ENCODE peak calls at places on chromosome 22, in eight cellular contexts. Z, I, L, O, E, H, X and V are unnamed samples. For H3K4me1, the result is how much of the 10 kb centered on the place peaks cover.

GRCh38 chr22:38927033-38927789 is 30.2 kb upstream of the APOBEC3A start:
- DNase-seq in X (peak), L (peak), Z (peak), H (peak), E (peak), O (peak), I (peak), V (peak)

GRCh38 chr22:26535499-26535898 is 23.2 kb upstream of the TFIP11 start:
- DNase-seq in X (no peak), O (no peak), I (no peak), L (no peak), H (no peak), Z (no peak), E (no peak), V (no peak)

GRCh38 chr22:21865041-21865440 is 2.4 kb downstream of the MAPK1 start:
- DNase-seq in H (no peak), Z (no peak), L (peak), O (peak), X (no peak), E (peak), I (peak), V (no peak)

GRCh38 chr22:32991353-32992115 is 66.6 kb downstream of the SYN3 start:
- DNase-seq in X (no peak), H (no peak), O (no peak), I (peak), E (no peak), L (no peak), Z (no peak), V (no peak)

GRCh38 chr22:39276461-39277134 is 31.8 kb upstream of the PDGFB start:
- DNase-seq in L (no peak), O (no peak), I (no peak), Z (no peak), H (no peak), X (no peak), E (no peak), V (no peak)

GRCh38 chr22:42229455-42230149 is 40.9 kb downstream of the TCF20 start:
- DNase-seq in H (no peak), L (no peak), X (no peak), E (peak), Z (no peak), I (peak), O (peak), V (no peak)

GRCh38 chr22:27975381-27976013 is 56.4 kb upstream of the PITPNB start:
- DNase-seq in H (no peak), L (no peak), E (peak), I (peak), O (peak), X (no peak), Z (no peak), V (no peak)

GRCh38 chr22:22787805-22788459 is 99.7 kb upstream of the IGLL5 start:
- DNase-seq in X (peak), E (peak), H (peak), Z (peak), O (no peak), I (peak), L (peak), V (peak)

GRCh38 chr22:45227645-45228400 is 12.9 kb downstream of the KIAA0930 start:
- DNase-seq in L (no peak), X (peak), Z (no peak), I (no peak), H (peak), E (no peak), O (no peak), V (peak)

GRCh38 chr22:33605686-33606085 is 314.6 kb downstream of the LARGE1 start:
- DNase-seq in I (no peak), E (no peak), O (no peak), L (no peak), H (no peak), X (no peak), Z (no peak), V (peak)

GRCh38 chr22:31349960-31350359 is 3.8 kb upstream of the PATZ1 start:
- DNase-seq in L (no peak), I (no peak), Z (no peak), X (no peak), O (no peak), E (no peak), H (no peak), V (no peak)

GRCh38 chr22:50700387-50701075 is 27.9 kb downstream of the SHANK3 start:
- DNase-seq in H (peak), I (no peak), E (no peak), Z (peak), L (no peak), X (no peak), O (peak), V (no peak)

GRCh38 chr22:39176067-39176621 is 23.7 kb upstream of the CBX7 start:
- DNase-seq in H (peak), O (peak), I (peak), L (no peak), X (peak), E (peak), Z (peak), V (peak)

GRCh38 chr22:38697055-38697980 is 3.4 kb downstream of the JOSD1 start:
- DNase-seq in E (peak), Z (no peak), O (peak), I (peak), L (peak), H (no peak), X (no peak), V (peak)

GRCh38 chr22:41308054-41308453 is 6.7 kb downstream of the ZC3H7B start:
- DNase-seq in X (no peak), I (peak), O (no peak), L (no peak), Z (no peak), H (no peak), E (peak), V (no peak)

GRCh38 chr22:44640618-44641155 is 61.3 kb upstream of the PRR5 start:
- DNase-seq in H (no peak), I (no peak), E (no peak), O (no peak), L (no peak), Z (peak), X (no peak), V (no peak)

GRCh38 chr22:38798496-38798895 is 4.6 kb upstream of the DNAL4 start:
- DNase-seq in I (no peak), H (no peak), X (no peak), L (no peak), E (no peak), Z (no peak), O (no peak), V (no peak)

GRCh38 chr22:33476716-33477115 is 418.5 kb upstream of the SYN3 start:
- DNase-seq in X (no peak), I (peak), H (peak), Z (no peak), L (no peak), O (peak), E (peak), V (no peak)

GRCh38 chr22:42065408-42066132 is 5.0 kb downstream of the NAGA start:
- DNase-seq in Z (peak), L (peak), H (peak), E (no peak), O (no peak), I (no peak), X (peak), V (no peak)

GRCh38 chr22:32788884-32789624 is 12.5 kb upstream of the TIMP3 start:
- DNase-seq in L (no peak), H (no peak), I (peak), X (no peak), O (peak), E (peak), Z (no peak), V (no peak)

GRCh38 chr22:43980579-43980978 is 25.3 kb downstream of the SAMM50 start:
- DNase-seq in O (no peak), Z (no peak), I (no peak), X (no peak), H (no peak), L (no peak), E (no peak), V (no peak)

GRCh38 chr22:30902496-30903357 is 65.8 kb downstream of the MORC2 start:
- DNase-seq in E (no peak), O (no peak), L (no peak), Z (no peak), I (no peak), H (no peak), X (no peak), V (no peak)

GRCh38 chr22:30628491-30628890 is 7.1 kb upstream of the SLC35E4 start:
- DNase-seq in X (no peak), Z (no peak), O (no peak), I (no peak), H (no peak), E (no peak), L (no peak), V (no peak)

GRCh38 chr22:39207141-39208012 is 37.4 kb downstream of the PDGFB start:
- DNase-seq in H (peak), X (peak), Z (peak), L (no peak), O (peak), E (peak), I (peak), V (no peak)

GRCh38 chr22:41687901-41688364 is 734 bp downstream of the SNU13 start:
- DNase-seq in O (peak), X (no peak), H (peak), L (no peak), I (peak), Z (no peak), E (peak), V (peak)

GRCh38 chr22:43127166-43127908 is 15.9 kb downstream of the MCAT start:
- DNase-seq in L (peak), I (no peak), Z (no peak), E (no peak), H (no peak), X (no peak), O (no peak), V (no peak)

GRCh38 chr22:50314455-50315288 is 7.2 kb upstream of the PLXNB2 start:
- DNase-seq in H (peak), O (no peak), L (peak), X (peak), Z (peak), E (no peak), I (no peak), V (no peak)

GRCh38 chr22:42177891-42178336 is 47.3 kb upstream of the CYP2D6 start:
- DNase-seq in Z (no peak), E (no peak), L (peak), O (no peak), X (no peak), I (no peak), H (peak), V (no peak)

GRCh38 chr22:50739894-50740293 is 1.9 kb downstream of the ACR start:
- DNase-seq in H (peak), X (no peak), L (no peak), O (no peak), I (no peak), Z (peak), E (no peak), V (no peak)

GRCh38 chr22:42721045-42721434 is 370 bp upstream of the A4GALT start:
- DNase-seq in Z (no peak), E (no peak), I (no peak), X (no peak), O (no peak), H (no peak), L (no peak), V (peak)

GRCh38 chr22:45482169-45482568 is 20.5 kb upstream of the FBLN1 start:
- DNase-seq in O (no peak), X (no peak), Z (no peak), L (no peak), H (no peak), E (no peak), I (no peak), V (peak)

GRCh38 chr22:26461188-26461810 is 22.3 kb downstream of the HPS4 start:
- DNase-seq in H (peak), E (peak), O (no peak), I (no peak), Z (no peak), L (peak), X (peak), V (peak)

GRCh38 chr22:42752230-42752746 is 31.6 kb upstream of the A4GALT start:
- DNase-seq in O (no peak), H (no peak), X (no peak), E (no peak), L (no peak), Z (no peak), I (no peak), V (peak)

GRCh38 chr22:42942351-42942750 is 72.6 kb downstream of the PACSIN2 start:
- DNase-seq in L (no peak), X (no peak), E (no peak), I (no peak), Z (no peak), H (no peak), O (no peak), V (no peak)

GRCh38 chr22:27724181-27724580 is 77.4 kb downstream of the MN1 start:
- DNase-seq in E (no peak), H (no peak), O (no peak), L (no peak), Z (no peak), I (no peak), X (no peak), V (no peak)

GRCh38 chr22:41092847-41093371 is 517 bp downstream of the EP300 start:
- DNase-seq in L (peak), H (peak), X (no peak), I (peak), Z (no peak), E (peak), O (peak), V (peak)

DNA sequence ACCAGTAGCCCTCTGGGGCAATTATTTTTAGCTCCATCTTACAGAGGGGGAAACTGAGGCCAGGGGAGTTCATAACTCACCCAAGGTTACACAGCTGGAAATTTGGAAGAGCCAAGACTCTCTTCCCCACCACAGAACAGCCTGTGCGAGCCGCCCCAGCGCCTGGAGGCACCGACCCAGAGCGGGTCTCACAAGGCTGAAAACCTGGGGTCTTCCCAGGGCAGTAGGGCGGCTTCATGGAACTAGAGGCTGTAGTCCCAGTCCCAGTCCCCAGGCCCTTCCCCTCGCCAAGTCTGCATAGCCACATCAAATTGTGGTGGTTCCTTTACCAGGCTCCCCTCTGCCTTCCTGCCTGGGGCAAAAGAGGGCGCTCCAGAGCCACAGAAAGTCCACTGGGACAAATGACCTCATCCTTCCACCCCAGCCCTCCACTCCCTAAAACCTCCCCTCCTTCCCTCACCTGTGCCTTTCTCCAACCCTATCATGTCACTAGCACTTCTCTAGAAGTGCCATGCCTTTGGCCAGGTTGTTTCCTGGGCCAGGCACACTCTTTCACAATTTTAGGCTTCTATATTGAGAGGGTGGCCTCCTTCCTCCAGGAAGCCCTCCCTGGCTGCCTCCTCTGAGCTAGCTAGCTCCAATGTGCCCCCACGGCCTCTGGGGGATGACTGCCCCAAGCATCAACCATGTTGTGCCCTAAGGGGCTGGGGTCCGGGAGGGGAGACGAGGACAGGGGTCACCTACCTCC is 15.2 kb upstream of the CDC42EP1 start:
- DNase-seq in O (no peak), L (peak), I (peak), E (peak), H (peak), X (peak), Z (peak), V (peak)
- H3K9ac ChIP-seq in O (peak), L (peak), I (peak), E (peak), H (no peak), X (no peak), Z (peak), V (no peak)

GRCh38 chr22:35394810-35395563 is 5.0 kb upstream of the MCM5 start:
- DNase-seq in L (no peak), E (no peak), O (no peak), Z (no peak), X (no peak), I (no peak), H (no peak), V (no peak)

GRCh38 chr22:35394011-35394312 is 6.0 kb upstream of the MCM5 start:
- DNase-seq in E (no peak), Z (no peak), O (no peak), H (no peak), I (no peak), X (no peak), L (no peak), V (no peak)

GRCh38 chr22:35390933-35391332 is 9.0 kb upstream of the MCM5 start:
- DNase-seq in L (no peak), Z (no peak), O (no peak), E (no peak), I (no peak), H (no peak), X (no peak), V (no peak)

GRCh38 chr22:35392357-35392756 is 7.6 kb upstream of the MCM5 start:
- DNase-seq in O (no peak), X (no peak), E (no peak), Z (no peak), L (no peak), H (no peak), I (no peak), V (no peak)

DNA sequence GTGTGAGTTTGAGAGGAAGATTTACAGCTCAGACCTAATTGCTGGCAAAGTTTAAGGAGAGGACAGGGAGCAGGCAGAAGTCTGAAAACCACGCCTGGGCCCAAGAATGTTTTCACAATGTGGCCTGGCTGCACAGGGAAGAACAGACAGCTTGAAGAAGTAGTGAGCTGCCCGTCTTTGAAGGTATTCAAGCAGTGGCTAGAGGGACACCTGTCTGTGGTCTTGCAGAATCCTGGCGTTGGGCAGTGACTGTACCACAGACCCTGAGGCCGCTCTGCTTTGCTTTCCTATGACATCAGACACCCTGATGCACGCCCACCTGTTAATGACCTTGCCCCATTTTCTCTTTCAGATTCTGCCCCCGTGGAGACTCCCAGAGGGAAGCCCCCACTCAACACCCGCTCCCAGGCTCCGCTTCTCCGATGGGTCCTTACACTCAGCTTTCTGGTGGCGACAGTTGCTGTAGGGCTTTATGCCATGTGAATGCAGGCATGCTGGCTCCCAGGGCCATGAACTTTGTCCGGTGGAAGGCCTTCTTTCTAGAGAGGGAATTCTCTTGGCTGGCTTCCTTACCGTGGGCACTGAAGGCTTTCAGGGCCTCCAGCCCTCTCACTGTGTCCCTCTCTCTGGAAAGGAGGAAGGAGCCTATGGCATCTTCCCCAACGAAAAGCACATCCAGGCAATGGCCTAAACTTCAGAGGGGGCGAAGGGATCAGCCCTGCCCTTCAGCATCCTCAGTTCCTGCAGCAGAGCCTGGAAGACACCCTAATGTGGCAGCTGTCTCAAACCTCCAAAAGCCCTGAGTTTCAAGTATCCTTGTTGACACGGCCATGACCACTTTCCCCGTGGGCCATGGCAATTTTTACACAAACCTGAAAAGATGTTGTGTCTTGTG is 6.6 kb upstream of the MCM5 start:
- DNase-seq in I (no peak), O (no peak), Z (no peak), X (no peak), H (peak), E (no peak), L (no peak), V (no peak)
- H3K27ac ChIP-seq in I (no peak), O (no peak), Z (no peak), X (no peak), H (no peak), E (no peak), L (no peak), V (no peak)

DNA sequence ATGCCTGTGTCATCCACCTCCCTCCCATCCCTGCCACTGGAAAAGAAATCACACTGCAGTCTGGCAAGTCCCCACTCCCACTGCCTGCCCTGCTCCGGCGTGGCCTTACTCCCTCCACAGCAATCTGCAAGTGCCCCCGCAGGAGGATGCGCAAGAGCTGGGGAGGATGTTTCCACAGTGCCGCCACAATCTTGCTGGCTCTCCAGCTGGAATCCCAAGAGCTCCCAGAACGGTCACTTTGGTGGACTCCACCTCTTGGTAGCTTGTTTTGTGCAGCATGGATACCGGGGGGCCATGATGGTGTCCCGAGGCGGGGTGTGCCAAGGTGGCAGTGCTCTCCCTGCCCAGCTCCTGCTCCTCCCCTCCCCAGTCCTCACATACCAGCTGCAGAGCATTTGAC is 76.3 kb downstream of the MICAL3 start:
- DNase-seq in O (no peak), H (no peak), E (no peak), X (no peak), I (no peak), Z (no peak), L (no peak), V (no peak)
- H3K4me1 ChIP-seq in O (under half), H (under half), E (under half), X (under half), I (under half), Z (under half), L (under half), V (under half)

GRCh38 chr22:48826546-48826945 is 1001.1 kb downstream of the BRD1 start:
- DNase-seq in O (no peak), E (no peak), Z (peak), I (no peak), X (no peak), H (no peak), L (no peak), V (no peak)

GRCh38 chr22:48827228-48827810 is 1000.4 kb downstream of the BRD1 start:
- DNase-seq in X (no peak), H (no peak), L (no peak), I (peak), E (no peak), Z (peak), O (peak), V (no peak)

GRCh38 chr22:48829908-48830307 is 997.8 kb downstream of the BRD1 start:
- DNase-seq in O (no peak), X (no peak), Z (peak), H (no peak), L (no peak), I (no peak), E (no peak), V (no peak)

GRCh38 chr22:48828688-48829087 is 999.0 kb downstream of the BRD1 start:
- DNase-seq in I (no peak), L (no peak), X (no peak), E (no peak), H (no peak), Z (peak), O (no peak), V (no peak)

DNA sequence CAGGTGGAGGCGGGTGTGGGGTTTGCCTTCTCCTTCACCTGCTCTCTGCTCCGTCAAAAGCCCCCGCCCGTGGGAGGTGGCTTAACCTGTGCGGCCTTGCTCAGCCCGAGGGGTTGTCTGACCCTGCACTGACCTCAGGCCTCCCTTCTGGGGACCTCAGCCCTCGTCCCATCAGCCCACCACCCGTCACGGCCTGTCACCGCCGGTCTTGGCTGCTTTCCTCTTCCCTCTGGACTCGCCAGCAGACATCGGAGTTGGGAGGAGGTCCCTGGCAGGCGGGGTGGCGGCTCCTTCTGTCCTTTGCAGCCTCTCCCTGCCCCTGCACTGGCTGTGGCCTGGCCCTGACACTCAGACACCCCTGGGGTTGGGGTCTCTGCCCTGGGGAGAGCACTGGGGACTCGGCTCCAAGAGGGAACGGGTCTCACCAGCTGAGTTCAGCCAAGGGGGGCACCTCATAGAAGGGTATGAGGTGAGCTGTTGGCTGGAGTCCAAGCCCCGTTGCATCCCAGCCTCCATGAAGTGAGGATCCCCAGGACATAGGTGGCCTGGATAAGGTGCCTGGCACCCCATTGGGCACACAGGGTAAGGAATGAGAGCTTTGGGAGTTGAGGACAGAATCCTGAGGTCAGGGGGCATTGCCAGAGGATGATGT is 999.6 kb downstream of the BRD1 start:
- DNase-seq in X (no peak), O (no peak), I (no peak), L (no peak), Z (peak), E (no peak), H (peak), V (no peak)
- H3K9ac ChIP-seq in X (no peak), O (no peak), I (no peak), L (no peak), Z (no peak), E (no peak), H (no peak), V (no peak)